ENCODE peak calls at places on chromosomes 16 and 17, in seven cellular contexts. U is cardiac muscle cell, J is lower leg skin, W is AG04450, B is transverse colon, C is choroid plexus epithelial cell, I is thoracic aorta. L is an unnamed sample.

GRCh38 chr16:86625029-86625428 is 46.7 kb downstream of the FOXL1 start:
- DNase-seq in U (no peak), J (peak), W (no peak), B (no peak), C (no peak), I (no peak), L (no peak)

GRCh38 chr17:3588104-3588503 is 21.1 kb downstream of the TRPV1 start:
- DNase-seq in U (no peak), J (no peak), W (no peak), B (no peak), C (no peak), I (no peak), L (no peak)

GRCh38 chr17:36703860-36704266 is 102.5 kb downstream of the MRM1 start:
- DNase-seq in U (peak), J (no peak), W (no peak), B (peak), C (peak), I (no peak), L (peak)

GRCh38 chr17:13864551-13864950 is 204.8 kb upstream of the COX10 start:
- DNase-seq in U (no peak), J (no peak), W (no peak), B (no peak), C (peak), I (no peak), L (no peak)

GRCh38 chr17:30188211-30188939 is 47.1 kb downstream of the SLC6A4 start:
- DNase-seq in U (no peak), J (no peak), W (no peak), B (no peak), C (no peak), I (no peak), L (no peak)

GRCh38 chr17:56593741-56594527 is 435 bp downstream of the NOG start:
- DNase-seq in U (peak), J (peak), W (no peak), B (peak), C (peak), I (no peak), L (peak)

GRCh38 chr16:20851601-20852000 is 45.3 kb downstream of the REXO5 start:
- DNase-seq in U (peak), J (peak), W (peak), B (peak), C (peak), I (peak), L (peak)

GRCh38 chr17:12719948-12720347 is 54.3 kb downstream of the MYOCD start:
- DNase-seq in U (no peak), J (no peak), W (no peak), B (no peak), C (no peak), I (no peak), L (no peak)

GRCh38 chr17:31442276-31442675 is 50.8 kb downstream of the RAB11FIP4 start:
- DNase-seq in U (no peak), J (no peak), W (no peak), B (no peak), C (no peak), I (no peak), L (no peak)

GRCh38 chr17:62727916-62728672 is 80.0 kb downstream of the MARCHF10 start:
- DNase-seq in U (no peak), J (peak), W (no peak), B (no peak), C (no peak), I (no peak), L (no peak)

GRCh38 chr16:66588981-66589713 is 9.9 kb downstream of the CMTM2 start:
- DNase-seq in U (no peak), J (no peak), W (no peak), B (peak), C (peak), I (no peak), L (no peak)

GRCh38 chr16:8905168-8905762 is 23.1 kb downstream of the LITAFD start:
- DNase-seq in U (peak), J (peak), W (no peak), B (no peak), C (peak), I (no peak), L (peak)

GRCh38 chr17:32722733-32723132 is 154.2 kb downstream of the MYO1D start:
- DNase-seq in U (no peak), J (no peak), W (no peak), B (no peak), C (no peak), I (no peak), L (peak)

GRCh38 chr17:44734272-44734671 is 24.5 kb upstream of the ADAM11 start:
- DNase-seq in U (no peak), J (no peak), W (no peak), B (no peak), C (no peak), I (no peak), L (no peak)

GRCh38 chr17:61139219-61139618 is 260.4 kb upstream of the TBX2 start:
- DNase-seq in U (no peak), J (no peak), W (peak), B (peak), C (peak), I (no peak), L (peak)

GRCh38 chr16:30562021-30562420 is 3.8 kb upstream of the ZNF764 start:
- DNase-seq in U (no peak), J (no peak), W (no peak), B (peak), C (no peak), I (no peak), L (no peak)

GRCh38 chr17:74361613-74362391 is at the start of gene BTBD17:
- DNase-seq in U (peak), J (no peak), W (no peak), B (peak), C (peak), I (no peak), L (no peak)

GRCh38 chr16:79605999-79606398 is 5.5 kb upstream of the MAF start:
- DNase-seq in U (no peak), J (no peak), W (no peak), B (no peak), C (peak), I (no peak), L (peak)

GRCh38 chr17:47315451-47316266 is 8.1 kb upstream of the EFCAB13 start:
- DNase-seq in U (peak), J (no peak), W (peak), B (peak), C (peak), I (no peak), L (peak)

GRCh38 chr16:3025032-3026002 is 1.5 kb downstream of the THOC6 start:
- DNase-seq in U (no peak), J (no peak), W (no peak), B (no peak), C (no peak), I (no peak), L (no peak)

GRCh38 chr17:28949185-28950016 is 1.9 kb downstream of the PHF12 start:
- DNase-seq in U (peak), J (peak), W (no peak), B (peak), C (peak), I (no peak), L (peak)

GRCh38 chr17:42182927-42183734 is 2.1 kb downstream of the HCRT start:
- DNase-seq in U (no peak), J (no peak), W (peak), B (no peak), C (peak), I (no peak), L (peak)

GRCh38 chr17:7133424-7133823 is 18.8 kb upstream of the ASGR2 start:
- DNase-seq in U (no peak), J (no peak), W (no peak), B (peak), C (no peak), I (no peak), L (no peak)

GRCh38 chr17:31787857-31788570 is 71.0 kb downstream of the COPRS start:
- DNase-seq in U (peak), J (peak), W (peak), B (peak), C (peak), I (peak), L (peak)

GRCh38 chr17:57662644-57663308 is 82.3 kb downstream of the CCDC182 start:
- DNase-seq in U (peak), J (peak), W (peak), B (peak), C (peak), I (peak), L (peak)

GRCh38 chr17:9259419-9259818 is 238.1 kb downstream of the NTN1 start:
- DNase-seq in U (peak), J (no peak), W (no peak), B (no peak), C (no peak), I (no peak), L (no peak)

GRCh38 chr17:81346908-81347349 is 48.3 kb upstream of the BAHCC1 start:
- DNase-seq in U (no peak), J (no peak), W (no peak), B (no peak), C (no peak), I (no peak), L (no peak)
- H3K4me3 ChIP-seq in U (peak), J (no peak), W (peak), B (no peak), C (peak), I (peak), L (peak)

GRCh38 chr16:58734459-58734787 is 307 bp upstream of the GOT2 start:
- DNase-seq in U (no peak), J (no peak), W (no peak), B (no peak), C (no peak), I (no peak), L (no peak)
- TF ChIP-seq CTCF in U (no peak), J (no peak), W (no peak), B (no peak), C (no peak), I (no peak), L (no peak)

DNA sequence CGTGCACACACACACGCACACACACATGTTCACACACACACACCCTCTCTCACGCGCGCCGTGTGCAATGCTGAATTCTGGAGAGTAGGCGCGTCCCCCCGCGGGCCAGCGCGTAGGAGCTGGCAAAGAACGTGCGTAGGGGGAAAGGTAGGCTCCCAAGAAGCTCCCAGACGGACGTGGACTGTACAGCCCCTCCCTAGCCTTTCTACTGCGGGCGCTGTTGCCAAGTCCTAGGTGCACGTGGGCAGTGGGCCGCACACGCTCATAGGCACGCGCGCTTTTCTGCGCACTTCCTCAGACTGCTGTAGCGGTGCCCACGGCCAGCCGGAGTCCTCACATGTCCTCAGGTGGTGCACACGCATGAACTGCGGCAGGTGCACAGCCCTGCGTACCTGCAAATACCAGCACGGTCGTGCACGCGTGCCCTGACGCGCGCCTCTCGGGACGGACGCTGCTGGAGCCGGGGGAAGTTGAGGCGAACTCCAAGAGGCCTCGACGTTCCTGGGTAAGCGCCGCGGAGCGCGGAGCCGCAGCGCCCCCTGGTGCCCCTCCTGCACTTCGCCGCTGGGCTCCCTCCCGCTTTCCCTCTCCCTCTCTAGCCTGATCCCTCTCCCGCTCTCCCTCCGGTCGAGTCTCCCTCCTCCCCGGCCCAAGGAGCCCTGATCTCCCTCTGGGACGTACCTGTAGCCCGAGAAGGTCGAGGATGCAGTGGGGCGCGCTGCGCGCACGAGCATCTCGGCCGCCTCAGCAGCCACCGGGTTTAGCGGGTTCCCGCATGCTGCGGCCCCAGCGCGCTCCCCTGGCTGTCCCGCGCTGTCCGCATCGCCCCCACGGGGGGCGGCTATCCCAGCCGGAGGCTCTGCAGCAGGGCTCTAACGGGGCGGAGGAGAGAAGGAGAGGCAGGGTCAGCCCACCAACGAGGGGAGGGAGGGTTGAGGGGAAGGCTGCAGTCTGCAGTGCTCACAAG is 749 bp downstream of the GRIN2A start:
- DNase-seq in U (peak), J (peak), W (no peak), B (peak), C (peak), I (no peak), L (peak)
- H3K4me3 ChIP-seq in U (peak), J (no peak), W (no peak), B (no peak), C (no peak), I (peak), L (no peak)

DNA sequence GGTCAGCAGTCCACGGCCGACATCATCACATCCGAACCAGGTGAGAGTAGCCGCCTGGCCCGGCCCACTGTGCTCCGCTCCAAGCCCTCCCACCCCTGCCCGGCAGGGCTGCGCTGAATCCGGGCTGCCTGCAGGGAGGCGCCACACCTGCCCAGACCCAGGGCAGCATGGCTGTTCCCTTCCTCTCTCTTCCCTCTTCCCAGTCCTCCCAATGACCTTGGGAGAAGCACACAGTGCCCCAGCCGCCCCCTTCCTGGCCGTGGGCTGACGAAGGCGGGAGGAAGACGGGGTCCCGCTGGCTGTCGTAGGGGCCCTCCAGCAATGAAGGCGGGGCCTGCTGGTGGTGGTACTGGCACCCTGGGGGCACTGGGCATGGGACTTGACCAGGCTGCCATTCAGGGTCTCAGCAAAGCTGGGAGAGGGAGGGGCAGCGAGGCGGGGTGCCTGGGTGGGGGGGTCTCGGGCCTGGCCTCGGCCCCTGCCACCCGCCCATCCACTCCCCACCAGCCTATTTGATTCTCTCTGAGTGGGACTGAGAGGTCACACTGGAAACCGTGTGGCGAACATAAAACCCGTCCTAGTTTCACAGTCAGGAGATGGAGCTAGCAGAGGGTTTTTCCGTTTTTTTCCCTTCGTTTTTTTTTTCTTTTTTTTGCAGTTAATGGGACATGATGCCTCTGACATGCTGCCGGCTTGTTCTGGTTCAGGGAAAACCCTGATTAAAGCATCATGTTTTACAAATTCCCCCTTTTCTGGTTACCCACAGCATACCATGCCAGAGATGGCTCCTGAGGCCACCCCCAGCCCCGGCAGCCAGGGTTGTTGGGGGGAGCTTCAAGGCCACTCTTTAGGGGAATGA is 50.6 kb downstream of the BAHCC1 start:
- DNase-seq in U (no peak), J (no peak), W (no peak), B (no peak), C (no peak), I (no peak), L (no peak)
- TF ChIP-seq CTCF in U (no peak), J (no peak), W (no peak), B (no peak), C (no peak), I (no peak), L (no peak)

GRCh38 chr16:69769404-69769803 is 7.3 kb downstream of the WWP2 start:
- DNase-seq in U (no peak), J (no peak), W (no peak), B (no peak), C (no peak), I (no peak), L (no peak)

GRCh38 chr16:69772560-69773254 is 10.6 kb downstream of the WWP2 start:
- DNase-seq in U (no peak), J (no peak), W (no peak), B (no peak), C (no peak), I (no peak), L (peak)

GRCh38 chr16:69775535-69775934 is 13.4 kb downstream of the WWP2 start:
- DNase-seq in U (no peak), J (no peak), W (no peak), B (no peak), C (no peak), I (no peak), L (no peak)

GRCh38 chr16:69771651-69771967 is 9.5 kb downstream of the WWP2 start:
- DNase-seq in U (no peak), J (no peak), W (no peak), B (no peak), C (no peak), I (no peak), L (no peak)

GRCh38 chr16:69773255-69773947 is 11.3 kb downstream of the WWP2 start:
- DNase-seq in U (no peak), J (no peak), W (no peak), B (no peak), C (peak), I (no peak), L (peak)
- H3K4me3 ChIP-seq in U (no peak), J (no peak), W (no peak), B (no peak), C (no peak), I (no peak), L (no peak)

GRCh38 chr16:69798466-69798865 is 36.3 kb downstream of the WWP2 start:
- DNase-seq in U (peak), J (no peak), W (no peak), B (no peak), C (peak), I (no peak), L (peak)
- TF ChIP-seq CTCF in U (peak), J (no peak), W (peak), B (no peak), C (peak), I (peak), L (peak)

GRCh38 chr16:57025941-57026777 is 36.8 kb downstream of the NLRC5 start:
- DNase-seq in U (no peak), J (no peak), W (no peak), B (no peak), C (no peak), I (no peak), L (no peak)

GRCh38 chr16:57022445-57022844 is 33.1 kb downstream of the NLRC5 start:
- DNase-seq in U (no peak), J (no peak), W (no peak), B (no peak), C (no peak), I (no peak), L (no peak)

GRCh38 chr16:57024894-57025680 is 35.7 kb downstream of the NLRC5 start:
- DNase-seq in U (no peak), J (no peak), W (no peak), B (no peak), C (no peak), I (no peak), L (no peak)

GRCh38 chr16:57021693-57022092 is 32.3 kb downstream of the NLRC5 start:
- DNase-seq in U (no peak), J (no peak), W (no peak), B (no peak), C (no peak), I (no peak), L (no peak)

GRCh38 chr16:57023541-57024249 is 34.3 kb downstream of the NLRC5 start:
- DNase-seq in U (no peak), J (no peak), W (no peak), B (no peak), C (no peak), I (no peak), L (no peak)
- H3K4me3 ChIP-seq in U (no peak), J (no peak), W (no peak), B (no peak), C (no peak), I (no peak), L (no peak)

GRCh38 chr16:57918994-57919393 is 51.9 kb downstream of the CNGB1 start:
- DNase-seq in U (no peak), J (no peak), W (no peak), B (no peak), C (no peak), I (no peak), L (no peak)

GRCh38 chr16:57920891-57921240 is 50.1 kb downstream of the CNGB1 start:
- DNase-seq in U (no peak), J (no peak), W (no peak), B (no peak), C (no peak), I (no peak), L (no peak)

GRCh38 chr16:57920215-57920890 is 50.6 kb downstream of the CNGB1 start:
- DNase-seq in U (no peak), J (no peak), W (no peak), B (no peak), C (no peak), I (no peak), L (no peak)

GRCh38 chr16:57916735-57917450 is 54.0 kb downstream of the CNGB1 start:
- DNase-seq in U (no peak), J (no peak), W (no peak), B (no peak), C (peak), I (no peak), L (no peak)

DNA sequence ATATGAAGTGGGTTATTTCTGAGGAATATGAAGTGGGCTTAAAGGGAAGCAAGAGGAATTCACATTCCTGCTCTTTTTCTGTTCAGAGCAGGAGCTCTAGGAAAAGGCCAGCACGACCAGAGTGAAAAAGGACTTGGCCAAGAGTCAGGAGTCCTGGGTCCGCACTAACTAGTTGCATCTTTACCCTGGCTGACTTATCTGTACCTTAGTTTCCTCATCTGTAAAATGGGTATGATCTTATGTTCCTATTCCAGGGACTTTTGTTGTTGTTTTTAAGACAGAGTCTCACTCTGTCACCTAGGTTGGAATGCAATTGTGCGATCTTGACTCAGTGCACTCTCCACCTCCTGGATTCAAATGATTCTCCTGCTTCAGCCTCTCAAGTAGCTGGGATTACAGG is 52.5 kb downstream of the CNGB1 start:
- DNase-seq in U (no peak), J (no peak), W (no peak), B (no peak), C (no peak), I (no peak), L (no peak)
- TF ChIP-seq CTCF in U (no peak), J (no peak), W (no peak), B (no peak), C (no peak), I (no peak), L (no peak)

L was measured in brain microvascular endothelial cell.